ENCODE peak calls at places on chromosomes 16 and 17, in six cellular contexts. V is astrocyte of the cerebellum, A is A549, L is heart right ventricle, N is PC-3, U is transverse colon. P is an unnamed sample.

GRCh38 chr17:4148611-4149308 is 5.8 kb downstream of the CYB5D2 start:
- DNase-seq in V (no peak), A (no peak), L (no peak), N (no peak), U (no peak), P (no peak)

GRCh38 chr16:67673712-67674580 is 7.3 kb downstream of the C16orf86 start:
- DNase-seq in V (no peak), A (no peak), L (peak; percentile 76), N (no peak), U (peak; percentile 82), P (no peak)

GRCh38 chr17:80766290-80766689 is 221.7 kb downstream of the RPTOR start:
- DNase-seq in V (no peak), A (no peak), L (no peak), N (no peak), U (no peak), P (no peak)

GRCh38 chr17:3886776-3887175 is 6.1 kb downstream of the CAMKK1 start:
- DNase-seq in V (no peak), A (no peak), L (no peak), N (no peak), U (no peak), P (no peak)

GRCh38 chr16:47481698-47482374 is 20.7 kb downstream of the PHKB start:
- DNase-seq in V (no peak), A (no peak), L (no peak), N (no peak), U (no peak), P (no peak)

GRCh38 chr16:53052519-53053501 is at the start of gene CHD9NB:
- DNase-seq in V (no peak), A (peak; percentile 79), L (no peak), N (peak; percentile 71), U (peak; percentile 75), P (peak; percentile 62)

GRCh38 chr16:89576173-89577054 is 856 bp downstream of the CPNE7 start:
- DNase-seq in V (no peak), A (no peak), L (no peak), N (no peak), U (no peak), P (no peak)

GRCh38 chr16:66899945-66900688 is 18.6 kb downstream of the CDH16 start:
- DNase-seq in V (no peak), A (peak; percentile 54), L (peak; percentile 81), N (peak; percentile 21), U (peak; percentile 86), P (peak; percentile 75)

GRCh38 chr17:57906910-57907309 is 48.3 kb downstream of the CUEDC1 start:
- DNase-seq in V (no peak), A (no peak), L (no peak), N (no peak), U (no peak), P (no peak)

GRCh38 chr17:19003966-19004600 is 481 bp downstream of the FAM83G start:
- DNase-seq in V (no peak), A (peak; percentile 75), L (no peak), N (no peak), U (peak; percentile 75), P (peak; percentile 62)

GRCh38 chr16:59748531-59748930 is 1014.4 kb upstream of the GOT2 start:
- DNase-seq in V (no peak), A (no peak), L (no peak), N (no peak), U (no peak), P (no peak)

GRCh38 chr16:8374586-8374985 is 215.7 kb downstream of the TMEM114 start:
- DNase-seq in V (no peak), A (no peak), L (no peak), N (no peak), U (no peak), P (no peak)

GRCh38 chr17:13520899-13521572 is 80.7 kb downstream of the HS3ST3A1 start:
- DNase-seq in V (peak; percentile 98), A (no peak), L (no peak), N (peak; percentile 28), U (no peak), P (no peak)

GRCh38 chr17:75142236-75142971 is 10.9 kb upstream of the NT5C start:
- DNase-seq in V (no peak), A (no peak), L (no peak), N (no peak), U (no peak), P (no peak)

GRCh38 chr17:57108656-57109392 is 23.8 kb downstream of the AKAP1 start:
- DNase-seq in V (no peak), A (no peak), L (peak; percentile 37), N (no peak), U (peak; percentile 61), P (no peak)

GRCh38 chr16:57764341-57765159 is 29.0 kb downstream of the KATNB1 start:
- DNase-seq in V (peak; percentile 13), A (peak; percentile 86), L (no peak), N (peak; percentile 82), U (no peak), P (peak; percentile 88)

GRCh38 chr17:73952498-73953205 is 250.8 kb upstream of the RPL38 start:
- DNase-seq in V (no peak), A (peak; percentile 82), L (peak; percentile 57), N (no peak), U (peak; percentile 59), P (no peak)

GRCh38 chr16:85327731-85328664 is 215.7 kb upstream of the CIBAR2 start:
- DNase-seq in V (peak; percentile 46), A (no peak), L (no peak), N (no peak), U (no peak), P (no peak)

GRCh38 chr16:17467923-17468540 is 2.7 kb downstream of the XYLT1 start:
- DNase-seq in V (peak; percentile 65), A (peak; percentile 26), L (peak; percentile 44), N (no peak), U (peak; percentile 80), P (peak; percentile 62)
- TF ChIP-seq CTCF in V (peak; percentile 87), A (peak; percentile 54), L (peak; percentile 22), N (peak; percentile 15), U (peak; percentile 75), P (peak; percentile 48)

DNA sequence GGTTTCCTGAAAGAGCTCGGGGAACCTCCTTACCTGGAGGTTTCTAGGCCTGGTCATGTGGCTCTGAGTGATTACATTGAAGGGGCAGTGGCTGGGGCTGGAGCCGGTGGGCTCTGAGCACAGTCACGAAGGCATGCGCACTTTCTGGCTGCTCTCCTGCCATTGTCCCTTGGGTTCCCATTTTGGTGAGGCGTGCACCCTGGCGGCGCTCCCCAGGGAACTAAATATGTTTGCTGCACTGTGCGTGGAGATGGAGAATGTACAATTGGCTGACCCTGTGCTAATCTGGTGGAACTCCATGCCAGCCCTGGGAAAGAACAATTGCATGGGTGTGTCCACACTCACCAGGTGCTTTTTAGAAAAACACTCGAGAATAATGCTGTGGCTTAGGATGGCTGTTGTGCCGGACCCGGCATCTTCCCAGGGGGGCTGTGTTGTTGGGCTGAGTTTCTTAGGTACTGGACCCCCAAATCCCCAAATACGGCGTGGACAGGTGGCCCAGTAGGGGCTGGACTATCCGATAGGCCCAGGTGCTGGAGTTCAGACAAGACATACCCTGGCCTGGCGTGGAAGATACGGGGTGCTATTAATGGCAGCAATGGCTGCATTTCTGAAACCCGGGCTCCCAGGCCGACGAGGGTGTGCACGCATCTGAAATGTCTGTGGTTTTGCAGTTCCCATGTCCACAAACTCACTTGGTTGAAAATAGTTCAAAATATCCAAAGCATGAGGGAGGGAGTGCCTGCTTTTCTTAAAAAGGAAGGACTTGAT is 230.5 kb downstream of the SEC14L1 start:
- DNase-seq in V (no peak), A (no peak), L (no peak), N (no peak), U (no peak), P (no peak)
- H3K4me3 ChIP-seq in V (no peak overlapping the region), A (no peak overlapping the region), L (no peak overlapping the region), N (no peak overlapping the region), U (no peak overlapping the region), P (no peak overlapping the region)

GRCh38 chr17:72900542-72900941 is 191.9 kb downstream of the SLC39A11 start:
- DNase-seq in V (no peak), A (no peak), L (no peak), N (no peak), U (no peak), P (no peak)

GRCh38 chr17:72906306-72906705 is 186.2 kb downstream of the SLC39A11 start:
- DNase-seq in V (no peak), A (no peak), L (no peak), N (no peak), U (no peak), P (no peak)

GRCh38 chr17:72903522-72903921 is 189.0 kb downstream of the SLC39A11 start:
- DNase-seq in V (no peak), A (no peak), L (no peak), N (no peak), U (no peak), P (no peak)

GRCh38 chr17:72901657-72902056 is 190.8 kb downstream of the SLC39A11 start:
- DNase-seq in V (no peak), A (no peak), L (no peak), N (no peak), U (no peak), P (no peak)

DNA sequence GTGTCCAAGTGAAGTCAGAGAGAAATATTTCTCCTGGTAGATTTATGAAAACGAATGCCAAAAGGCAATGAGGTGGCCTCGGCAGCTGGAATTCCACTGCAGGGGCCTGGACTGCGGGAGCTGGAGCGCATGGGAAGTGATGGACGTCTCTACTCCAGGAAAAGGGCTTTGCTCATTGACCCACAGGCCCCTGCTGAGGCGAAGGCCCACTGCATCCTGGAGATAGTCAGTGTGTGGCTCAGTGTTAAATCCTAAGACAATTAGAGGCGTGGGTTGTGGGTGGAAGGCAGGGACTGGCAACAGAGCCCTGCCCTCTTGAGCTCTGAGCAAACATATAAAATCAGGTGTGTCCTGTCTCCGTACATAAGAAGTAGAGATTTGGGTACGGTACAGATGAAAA is 191.4 kb downstream of the SLC39A11 start:
- DNase-seq in V (no peak), A (no peak), L (no peak), N (no peak), U (no peak), P (no peak)
- TF ChIP-seq CTCF in V (no peak), A (no peak), L (no peak), N (no peak), U (no peak), P (no peak)

GRCh38 chr17:79221597-79221996 is 147.0 kb downstream of the ENGASE start:
- DNase-seq in V (no peak), A (no peak), L (no peak), N (no peak), U (no peak), P (no peak)

GRCh38 chr17:79219208-79219935 is 144.7 kb downstream of the ENGASE start:
- DNase-seq in V (no peak), A (no peak), L (no peak), N (no peak), U (no peak), P (no peak)

GRCh38 chr17:79218825-79219200 is 144.2 kb downstream of the ENGASE start:
- DNase-seq in V (no peak), A (no peak), L (no peak), N (no peak), U (no peak), P (no peak)

GRCh38 chr17:79220715-79221291 is 146.2 kb downstream of the ENGASE start:
- DNase-seq in V (no peak), A (no peak), L (no peak), N (no peak), U (no peak), P (no peak)

DNA sequence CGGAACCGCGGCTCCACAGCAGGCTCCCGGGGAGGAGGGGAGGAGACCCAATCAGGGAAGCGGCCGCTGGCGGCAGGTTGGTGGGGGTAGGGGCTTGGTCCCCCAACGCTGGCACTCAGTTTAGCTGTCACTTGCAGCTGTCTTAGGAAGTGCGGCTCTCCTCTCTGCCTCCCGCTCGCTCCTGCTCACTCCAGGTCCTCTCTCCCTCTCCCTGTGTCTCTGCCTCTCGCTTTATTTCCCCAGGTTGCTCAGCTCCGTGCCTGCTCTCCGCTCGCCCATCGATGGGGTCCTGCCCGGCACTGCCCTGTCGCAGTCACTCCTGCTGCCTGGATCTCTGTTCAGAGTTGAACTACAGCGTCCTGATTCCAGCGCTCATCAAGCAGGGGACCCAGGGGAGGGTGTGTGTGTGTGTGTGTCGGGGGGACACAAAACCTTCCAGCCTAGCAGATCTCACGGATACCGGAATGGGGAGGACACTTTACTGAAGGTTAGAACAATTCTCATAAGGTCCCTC is 145.6 kb downstream of the ENGASE start:
- DNase-seq in V (no peak), A (no peak), L (no peak), N (no peak), U (no peak), P (no peak)
- H3K4me3 ChIP-seq in V (no peak overlapping the region), A (no peak overlapping the region), L (no peak overlapping the region), N (no peak overlapping the region), U (no peak overlapping the region), P (no peak overlapping the region)